ENCODE peak calls at places on chromosomes 4 and X, in six cellular contexts. One of them, this sample, is unnamed.
A peak's percentile ranks its signal among the peaks of the same experiment; 100 is the strongest.

GRCh38 chr4:40916880-40917279 is 167.1 kb downstream of the NSUN7 start:
- DNase-seq in cardiac muscle cell: peak; percentile 67
- DNase-seq in AG08395: peak; percentile 23
- DNase-seq in H54: no peak
- DNase-seq in left colon: peak; percentile 50
- DNase-seq in CD4-positive, CD25-positive, alpha-beta regulatory T cell: no peak
- DNase-seq in this sample: no peak

GRCh38 chr4:105248613-105249012 is 101.9 kb downstream of the TET2 start:
- DNase-seq in cardiac muscle cell: no peak
- DNase-seq in AG08395: no peak
- DNase-seq in H54: no peak
- DNase-seq in left colon: no peak
- DNase-seq in CD4-positive, CD25-positive, alpha-beta regulatory T cell: no peak
- DNase-seq in this sample: no peak

GRCh38 chr4:101419324-101420135 is 72.2 kb upstream of the PPP3CA start:
- DNase-seq in cardiac muscle cell: no peak
- DNase-seq in AG08395: no peak
- DNase-seq in H54: no peak
- DNase-seq in left colon: no peak
- DNase-seq in CD4-positive, CD25-positive, alpha-beta regulatory T cell: no peak
- DNase-seq in this sample: no peak

GRCh38 chr4:103018391-103019318 is 850 bp downstream of the SLC9B1 start:
- DNase-seq in cardiac muscle cell: no peak
- DNase-seq in AG08395: peak; percentile 31
- DNase-seq in H54: no peak
- DNase-seq in left colon: peak; percentile 27
- DNase-seq in CD4-positive, CD25-positive, alpha-beta regulatory T cell: no peak
- DNase-seq in this sample: peak; percentile 55

GRCh38 chr4:45241976-45242375 is 515.6 kb upstream of the GNPDA2 start:
- DNase-seq in cardiac muscle cell: no peak
- DNase-seq in AG08395: no peak
- DNase-seq in H54: no peak
- DNase-seq in left colon: no peak
- DNase-seq in CD4-positive, CD25-positive, alpha-beta regulatory T cell: no peak
- DNase-seq in this sample: no peak

GRCh38 chr4:40055379-40055872 is 1.2 kb upstream of the N4BP2 start:
- DNase-seq in cardiac muscle cell: peak; percentile 0
- DNase-seq in AG08395: no peak
- DNase-seq in H54: no peak
- DNase-seq in left colon: no peak
- DNase-seq in CD4-positive, CD25-positive, alpha-beta regulatory T cell: no peak
- DNase-seq in this sample: no peak

GRCh38 chr4:16110199-16110598 is 26.4 kb upstream of the PROM1 start:
- DNase-seq in cardiac muscle cell: no peak
- DNase-seq in AG08395: no peak
- DNase-seq in H54: no peak
- DNase-seq in left colon: no peak
- DNase-seq in CD4-positive, CD25-positive, alpha-beta regulatory T cell: no peak
- DNase-seq in this sample: no peak

GRCh38 chr4:151797131-151797530 is 36.3 kb upstream of the GATB start:
- DNase-seq in cardiac muscle cell: no peak
- DNase-seq in AG08395: peak; percentile 6
- DNase-seq in H54: no peak
- DNase-seq in left colon: peak; percentile 47
- DNase-seq in CD4-positive, CD25-positive, alpha-beta regulatory T cell: no peak
- DNase-seq in this sample: no peak

GRCh38 chrX:145213504-145213903 is 33.8 kb upstream of the SPANXN1 start:
- DNase-seq in cardiac muscle cell: peak; percentile 5
- DNase-seq in AG08395: no peak
- DNase-seq in H54: no peak
- DNase-seq in left colon: no peak
- DNase-seq in CD4-positive, CD25-positive, alpha-beta regulatory T cell: no peak
- DNase-seq in this sample: no peak

GRCh38 chrX:154317391-154318000 is 21.9 kb downstream of the TKTL1 start:
- DNase-seq in cardiac muscle cell: peak; percentile 52
- DNase-seq in AG08395: peak; percentile 24
- DNase-seq in H54: no peak
- DNase-seq in left colon: no peak
- DNase-seq in CD4-positive, CD25-positive, alpha-beta regulatory T cell: peak; percentile 20
- DNase-seq in this sample: peak; percentile 50

GRCh38 chr4:125303821-125304220 is 10.9 kb upstream of the FAT4 start:
- DNase-seq in cardiac muscle cell: no peak
- DNase-seq in AG08395: no peak
- DNase-seq in H54: no peak
- DNase-seq in left colon: no peak
- DNase-seq in CD4-positive, CD25-positive, alpha-beta regulatory T cell: no peak
- DNase-seq in this sample: no peak

GRCh38 chrX:109733658-109734022 is 583 bp upstream of the ACSL4 start:
- DNase-seq in cardiac muscle cell: no peak
- DNase-seq in AG08395: no peak
- DNase-seq in H54: no peak
- DNase-seq in left colon: no peak
- DNase-seq in CD4-positive, CD25-positive, alpha-beta regulatory T cell: no peak
- DNase-seq in this sample: no peak

GRCh38 chrX:134171661-134172587 is 65.1 kb upstream of the CCDC160 start:
- DNase-seq in cardiac muscle cell: peak; percentile 75
- DNase-seq in AG08395: no peak
- DNase-seq in H54: no peak
- DNase-seq in left colon: peak; percentile 14
- DNase-seq in CD4-positive, CD25-positive, alpha-beta regulatory T cell: peak; percentile 13
- DNase-seq in this sample: peak; percentile 40